ENCODE peak calls at places on chromosomes 12 and 14, in four cellular contexts. One of them, this sample, is unnamed.

GRCh38 chr14:74934476-74935339 is 11.6 kb upstream of the RPS6KL1 start:
- DNase-seq in activated CD8-positive, alpha-beta memory T cell treated with anti-CD3 and anti-CD28 coated beads, Interleukin-2, amount 10 ng/mL, durations not matched to agents 7 days and 5 days: no peak
- DNase-seq in AG10803: no peak
- DNase-seq in MM.1S: no peak
- DNase-seq in this sample: no peak

GRCh38 chr12:5511644-5512584 is 80.0 kb downstream of the NTF3 start:
- DNase-seq in activated CD8-positive, alpha-beta memory T cell treated with anti-CD3 and anti-CD28 coated beads, Interleukin-2, amount 10 ng/mL, durations not matched to agents 7 days and 5 days: no peak
- DNase-seq in AG10803: peak; percentile 62
- DNase-seq in MM.1S: no peak
- DNase-seq in this sample: peak; percentile 27

GRCh38 chr12:124392991-124393790 is 98.3 kb downstream of the RFLNA start:
- DNase-seq in activated CD8-positive, alpha-beta memory T cell treated with anti-CD3 and anti-CD28 coated beads, Interleukin-2, amount 10 ng/mL, durations not matched to agents 7 days and 5 days: no peak
- DNase-seq in AG10803: peak; percentile 83
- DNase-seq in MM.1S: no peak
- DNase-seq in this sample: peak; percentile 88

GRCh38 chr12:52945389-52946232 is 3.3 kb upstream of the KRT18 start:
- DNase-seq in activated CD8-positive, alpha-beta memory T cell treated with anti-CD3 and anti-CD28 coated beads, Interleukin-2, amount 10 ng/mL, durations not matched to agents 7 days and 5 days: no peak
- DNase-seq in AG10803: peak; percentile 59
- DNase-seq in MM.1S: no peak
- DNase-seq in this sample: peak; percentile 27

GRCh38 chr14:105931808-105932483 is 405.6 kb downstream of the TMEM121 start:
- DNase-seq in activated CD8-positive, alpha-beta memory T cell treated with anti-CD3 and anti-CD28 coated beads, Interleukin-2, amount 10 ng/mL, durations not matched to agents 7 days and 5 days: peak; percentile 33
- DNase-seq in AG10803: no peak
- DNase-seq in MM.1S: no peak
- DNase-seq in this sample: no peak

GRCh38 chr14:103191856-103192835 is 68.9 kb downstream of the TNFAIP2 start:
- DNase-seq in activated CD8-positive, alpha-beta memory T cell treated with anti-CD3 and anti-CD28 coated beads, Interleukin-2, amount 10 ng/mL, durations not matched to agents 7 days and 5 days: no peak
- DNase-seq in AG10803: peak; percentile 29
- DNase-seq in MM.1S: no peak
- DNase-seq in this sample: no peak

GRCh38 chr12:87758271-87758670 is 270.9 kb downstream of the C12orf50 start:
- DNase-seq in activated CD8-positive, alpha-beta memory T cell treated with anti-CD3 and anti-CD28 coated beads, Interleukin-2, amount 10 ng/mL, durations not matched to agents 7 days and 5 days: no peak
- DNase-seq in AG10803: no peak
- DNase-seq in MM.1S: no peak
- DNase-seq in this sample: no peak

GRCh38 chr14:90536511-90537191 is 139.8 kb downstream of the CALM1 start:
- DNase-seq in activated CD8-positive, alpha-beta memory T cell treated with anti-CD3 and anti-CD28 coated beads, Interleukin-2, amount 10 ng/mL, durations not matched to agents 7 days and 5 days: no peak
- DNase-seq in AG10803: no peak
- DNase-seq in MM.1S: no peak
- DNase-seq in this sample: no peak

GRCh38 chr14:101125719-101126375 is 222.3 kb upstream of the RTL1 start:
- DNase-seq in activated CD8-positive, alpha-beta memory T cell treated with anti-CD3 and anti-CD28 coated beads, Interleukin-2, amount 10 ng/mL, durations not matched to agents 7 days and 5 days: no peak
- DNase-seq in AG10803: no peak
- DNase-seq in MM.1S: no peak
- DNase-seq in this sample: no peak

GRCh38 chr14:92500491-92500941 is 13.1 kb upstream of the RIN3 start:
- DNase-seq in activated CD8-positive, alpha-beta memory T cell treated with anti-CD3 and anti-CD28 coated beads, Interleukin-2, amount 10 ng/mL, durations not matched to agents 7 days and 5 days: peak; percentile 26
- DNase-seq in AG10803: no peak
- DNase-seq in MM.1S: no peak
- DNase-seq in this sample: no peak

GRCh38 chr12:57462307-57463253 is 3.0 kb downstream of the GLI1 start:
- DNase-seq in activated CD8-positive, alpha-beta memory T cell treated with anti-CD3 and anti-CD28 coated beads, Interleukin-2, amount 10 ng/mL, durations not matched to agents 7 days and 5 days: peak; percentile 94
- DNase-seq in AG10803: peak; percentile 83
- DNase-seq in MM.1S: peak; percentile 90
- DNase-seq in this sample: peak; percentile 81

GRCh38 chr12:126384029-126384564 is 1318.9 kb downstream of the AACS start:
- DNase-seq in activated CD8-positive, alpha-beta memory T cell treated with anti-CD3 and anti-CD28 coated beads, Interleukin-2, amount 10 ng/mL, durations not matched to agents 7 days and 5 days: no peak
- DNase-seq in AG10803: no peak
- DNase-seq in MM.1S: no peak
- DNase-seq in this sample: no peak

GRCh38 chr12:92553389-92553788 is 149.4 kb upstream of the PLEKHG7 start:
- DNase-seq in activated CD8-positive, alpha-beta memory T cell treated with anti-CD3 and anti-CD28 coated beads, Interleukin-2, amount 10 ng/mL, durations not matched to agents 7 days and 5 days: no peak
- DNase-seq in AG10803: no peak
- DNase-seq in MM.1S: no peak
- DNase-seq in this sample: no peak

GRCh38 chr12:115232455-115233156 is 548.6 kb upstream of the TBX3 start:
- DNase-seq in activated CD8-positive, alpha-beta memory T cell treated with anti-CD3 and anti-CD28 coated beads, Interleukin-2, amount 10 ng/mL, durations not matched to agents 7 days and 5 days: no peak
- DNase-seq in AG10803: peak; percentile 73
- DNase-seq in MM.1S: no peak
- DNase-seq in this sample: peak; percentile 18

GRCh38 chr14:76055330-76055729 is 69.8 kb downstream of the IFT43 start:
- DNase-seq in activated CD8-positive, alpha-beta memory T cell treated with anti-CD3 and anti-CD28 coated beads, Interleukin-2, amount 10 ng/mL, durations not matched to agents 7 days and 5 days: no peak
- DNase-seq in AG10803: no peak
- DNase-seq in MM.1S: no peak
- DNase-seq in this sample: no peak

GRCh38 chr14:74488788-74489397 is 4.2 kb downstream of the NPC2 start:
- DNase-seq in activated CD8-positive, alpha-beta memory T cell treated with anti-CD3 and anti-CD28 coated beads, Interleukin-2, amount 10 ng/mL, durations not matched to agents 7 days and 5 days: no peak
- DNase-seq in AG10803: peak; percentile 32
- DNase-seq in MM.1S: peak; percentile 47
- DNase-seq in this sample: peak; percentile 66

GRCh38 chr12:12521044-12521485 is 41.6 kb downstream of the DUSP16 start:
- DNase-seq in activated CD8-positive, alpha-beta memory T cell treated with anti-CD3 and anti-CD28 coated beads, Interleukin-2, amount 10 ng/mL, durations not matched to agents 7 days and 5 days: no peak
- DNase-seq in AG10803: no peak
- DNase-seq in MM.1S: no peak
- DNase-seq in this sample: no peak

GRCh38 chr12:94793191-94793595 is 142.8 kb upstream of the TMCC3 start:
- DNase-seq in activated CD8-positive, alpha-beta memory T cell treated with anti-CD3 and anti-CD28 coated beads, Interleukin-2, amount 10 ng/mL, durations not matched to agents 7 days and 5 days: no peak
- DNase-seq in AG10803: no peak
- DNase-seq in MM.1S: no peak
- DNase-seq in this sample: no peak

GRCh38 chr12:112716099-112717093 is 75.2 kb upstream of the RPH3A start:
- DNase-seq in activated CD8-positive, alpha-beta memory T cell treated with anti-CD3 and anti-CD28 coated beads, Interleukin-2, amount 10 ng/mL, durations not matched to agents 7 days and 5 days: no peak
- DNase-seq in AG10803: no peak
- DNase-seq in MM.1S: no peak
- DNase-seq in this sample: no peak

GRCh38 chr12:88947486-88948043 is 367.3 kb upstream of the KITLG start:
- DNase-seq in activated CD8-positive, alpha-beta memory T cell treated with anti-CD3 and anti-CD28 coated beads, Interleukin-2, amount 10 ng/mL, durations not matched to agents 7 days and 5 days: no peak
- DNase-seq in AG10803: no peak
- DNase-seq in MM.1S: no peak
- DNase-seq in this sample: no peak

GRCh38 chr12:18145924-18146323 is 55.9 kb upstream of the RERGL start:
- DNase-seq in activated CD8-positive, alpha-beta memory T cell treated with anti-CD3 and anti-CD28 coated beads, Interleukin-2, amount 10 ng/mL, durations not matched to agents 7 days and 5 days: no peak
- DNase-seq in AG10803: no peak
- DNase-seq in MM.1S: no peak
- DNase-seq in this sample: peak; percentile 16

GRCh38 chr12:100200450-100201181 is at the start of gene ACTR6:
- DNase-seq in activated CD8-positive, alpha-beta memory T cell treated with anti-CD3 and anti-CD28 coated beads, Interleukin-2, amount 10 ng/mL, durations not matched to agents 7 days and 5 days: peak; percentile 98
- DNase-seq in AG10803: peak; percentile 94
- DNase-seq in MM.1S: peak; percentile 96
- DNase-seq in this sample: peak; percentile 95

GRCh38 chr12:95574799-95575452 is 23.6 kb upstream of the USP44 start:
- DNase-seq in activated CD8-positive, alpha-beta memory T cell treated with anti-CD3 and anti-CD28 coated beads, Interleukin-2, amount 10 ng/mL, durations not matched to agents 7 days and 5 days: no peak
- DNase-seq in AG10803: peak; percentile 54
- DNase-seq in MM.1S: no peak
- DNase-seq in this sample: peak; percentile 28

GRCh38 chr14:38208825-38209562 is 1.3 kb downstream of the SSTR1 start:
- DNase-seq in activated CD8-positive, alpha-beta memory T cell treated with anti-CD3 and anti-CD28 coated beads, Interleukin-2, amount 10 ng/mL, durations not matched to agents 7 days and 5 days: no peak
- DNase-seq in AG10803: peak; percentile 83
- DNase-seq in MM.1S: no peak
- DNase-seq in this sample: peak; percentile 92

GRCh38 chr12:27164330-27165045 is 79.6 kb upstream of the STK38L start:
- DNase-seq in activated CD8-positive, alpha-beta memory T cell treated with anti-CD3 and anti-CD28 coated beads, Interleukin-2, amount 10 ng/mL, durations not matched to agents 7 days and 5 days: no peak
- DNase-seq in AG10803: no peak
- DNase-seq in MM.1S: peak; percentile 85
- DNase-seq in this sample: no peak

GRCh38 chr12:14514946-14515345 is 52.7 kb downstream of the PLBD1 start:
- DNase-seq in activated CD8-positive, alpha-beta memory T cell treated with anti-CD3 and anti-CD28 coated beads, Interleukin-2, amount 10 ng/mL, durations not matched to agents 7 days and 5 days: no peak
- DNase-seq in AG10803: peak; percentile 13
- DNase-seq in MM.1S: no peak
- DNase-seq in this sample: peak; percentile 3

GRCh38 chr12:121202407-121203355 is 7.2 kb upstream of the P2RX4 start:
- DNase-seq in activated CD8-positive, alpha-beta memory T cell treated with anti-CD3 and anti-CD28 coated beads, Interleukin-2, amount 10 ng/mL, durations not matched to agents 7 days and 5 days: no peak
- DNase-seq in AG10803: no peak
- DNase-seq in MM.1S: no peak
- DNase-seq in this sample: no peak

GRCh38 chr14:35046751-35047536 is 872 bp downstream of the FAM177A1 start:
- DNase-seq in activated CD8-positive, alpha-beta memory T cell treated with anti-CD3 and anti-CD28 coated beads, Interleukin-2, amount 10 ng/mL, durations not matched to agents 7 days and 5 days: peak; percentile 76
- DNase-seq in AG10803: no peak
- DNase-seq in MM.1S: peak; percentile 38
- DNase-seq in this sample: no peak

GRCh38 chr14:35366048-35366428 is 38.5 kb downstream of the NFKBIA start:
- DNase-seq in activated CD8-positive, alpha-beta memory T cell treated with anti-CD3 and anti-CD28 coated beads, Interleukin-2, amount 10 ng/mL, durations not matched to agents 7 days and 5 days: no peak
- DNase-seq in AG10803: peak; percentile 56
- DNase-seq in MM.1S: no peak
- DNase-seq in this sample: peak; percentile 57

GRCh38 chr14:52068741-52069616 is at the start of gene NID2:
- DNase-seq in activated CD8-positive, alpha-beta memory T cell treated with anti-CD3 and anti-CD28 coated beads, Interleukin-2, amount 10 ng/mL, durations not matched to agents 7 days and 5 days: peak; percentile 58
- DNase-seq in AG10803: peak; percentile 93
- DNase-seq in MM.1S: no peak
- DNase-seq in this sample: peak; percentile 97

GRCh38 chr14:100731846-100732765 is 5.4 kb downstream of the DLK1 start:
- DNase-seq in activated CD8-positive, alpha-beta memory T cell treated with anti-CD3 and anti-CD28 coated beads, Interleukin-2, amount 10 ng/mL, durations not matched to agents 7 days and 5 days: no peak
- DNase-seq in AG10803: no peak
- DNase-seq in MM.1S: no peak
- DNase-seq in this sample: no peak

GRCh38 chr12:89490922-89491321 is 33.7 kb downstream of the GALNT4 start:
- DNase-seq in activated CD8-positive, alpha-beta memory T cell treated with anti-CD3 and anti-CD28 coated beads, Interleukin-2, amount 10 ng/mL, durations not matched to agents 7 days and 5 days: no peak
- DNase-seq in AG10803: no peak
- DNase-seq in MM.1S: no peak
- DNase-seq in this sample: no peak

GRCh38 chr12:53737951-53738833 is 10.9 kb upstream of the CALCOCO1 start:
- DNase-seq in activated CD8-positive, alpha-beta memory T cell treated with anti-CD3 and anti-CD28 coated beads, Interleukin-2, amount 10 ng/mL, durations not matched to agents 7 days and 5 days: no peak
- DNase-seq in AG10803: no peak
- DNase-seq in MM.1S: no peak
- DNase-seq in this sample: no peak

GRCh38 chr12:4106617-4107016 is 166.9 kb upstream of the CCND2 start:
- DNase-seq in activated CD8-positive, alpha-beta memory T cell treated with anti-CD3 and anti-CD28 coated beads, Interleukin-2, amount 10 ng/mL, durations not matched to agents 7 days and 5 days: peak; percentile 80
- DNase-seq in AG10803: no peak
- DNase-seq in MM.1S: no peak
- DNase-seq in this sample: no peak